ENCODE peak calls at places on chromosome 2, in four cellular contexts. N is kidney tubule cell, G is iPS DF 19.7, D is amniotic stem cell. F is an unnamed sample.

GRCh38 chr2:204948364-204948763 is 403.1 kb downstream of the PARD3B start:
- DNase-seq in N (no peak), G (no peak), D (no peak), F (no peak)

GRCh38 chr2:25098558-25099486 is 56.9 kb downstream of the EFR3B start:
- DNase-seq in N (peak), G (no peak), D (no peak), F (no peak)

GRCh38 chr2:174161490-174161889 is 86.8 kb downstream of the OLA1 start:
- DNase-seq in N (no peak), G (no peak), D (no peak), F (no peak)

GRCh38 chr2:173657996-173658717 is 303.5 kb downstream of the CDCA7 start:
- DNase-seq in N (peak), G (no peak), D (peak), F (peak)

GRCh38 chr2:1590611-1591460 is 153.5 kb downstream of the PXDN start:
- DNase-seq in N (no peak), G (no peak), D (no peak), F (no peak)

GRCh38 chr2:226649871-226650660 is 149.6 kb downstream of the IRS1 start:
- DNase-seq in N (peak), G (peak), D (peak), F (peak)

GRCh38 chr2:112821682-112822081 is 14.9 kb downstream of the IL1B start:
- DNase-seq in N (no peak), G (no peak), D (no peak), F (no peak)

GRCh38 chr2:225100269-225100668 is 58.0 kb upstream of the DOCK10 start:
- DNase-seq in N (peak), G (no peak), D (no peak), F (no peak)

GRCh38 chr2:111900859-111901258 is 2.5 kb downstream of the MERTK start:
- DNase-seq in N (peak), G (no peak), D (no peak), F (no peak)

GRCh38 chr2:135688978-135689377 is 52.7 kb upstream of the UBXN4 start:
- DNase-seq in N (no peak), G (no peak), D (no peak), F (no peak)

GRCh38 chr2:183229386-183229785 is 105.1 kb downstream of the NUP35 start:
- DNase-seq in N (peak), G (no peak), D (peak), F (no peak)

GRCh38 chr2:175832886-175833285 is 169.2 kb downstream of the LNPK start:
- DNase-seq in N (no peak), G (no peak), D (no peak), F (no peak)

GRCh38 chr2:205695460-205695979 is 13.2 kb downstream of the NRP2 start:
- DNase-seq in N (no peak), G (no peak), D (no peak), F (no peak)

GRCh38 chr2:6914829-6915228 is 2.4 kb upstream of the RNF144A start:
- DNase-seq in N (peak), G (no peak), D (no peak), F (no peak)

GRCh38 chr2:179057737-179058136 is 7.8 kb upstream of the CCDC141 start:
- DNase-seq in N (no peak), G (no peak), D (no peak), F (no peak)

GRCh38 chr2:27655155-27655951 is 8.1 kb downstream of the SUPT7L start:
- DNase-seq in N (peak), G (no peak), D (no peak), F (no peak)

GRCh38 chr2:178478102-178478441 is 328 bp downstream of the FKBP7 start:
- DNase-seq in N (peak), G (no peak), D (no peak), F (no peak)

GRCh38 chr2:156321243-156321904 is 11.1 kb downstream of the NR4A2 start:
- DNase-seq in N (no peak), G (no peak), D (no peak), F (no peak)

GRCh38 chr2:23445450-23445868 is 60.5 kb downstream of the KLHL29 start:
- DNase-seq in N (peak), G (no peak), D (peak), F (no peak)

GRCh38 chr2:85111819-85112281 is 21.3 kb upstream of the TCF7L1 start:
- DNase-seq in N (peak), G (no peak), D (no peak), F (no peak)

GRCh38 chr2:191376981-191377629 is 131.9 kb downstream of the MYO1B start:
- DNase-seq in N (peak), G (no peak), D (peak), F (peak)

GRCh38 chr2:10028988-10029874 is 14.1 kb upstream of the KLF11 start:
- DNase-seq in N (no peak), G (no peak), D (no peak), F (no peak)

GRCh38 chr2:230714122-230714453 is 1.4 kb downstream of the CAB39 start:
- DNase-seq in N (peak), G (no peak), D (peak), F (peak)

GRCh38 chr2:174815524-174815923 is 51.3 kb upstream of the CHRNA1 start:
- DNase-seq in N (no peak), G (no peak), D (no peak), F (no peak)